ENCODE peak calls at places on chromosomes 5 and 9, in six cellular contexts. C is vagina, Y is GM12865, M is lung, J is IMR-90, Q is GM06990. X is an unnamed sample.

GRCh38 chr9:137452761-137453642 is 6.1 kb downstream of the NSMF start:
- DNase-seq in C (no peak), Y (no peak), M (no peak), J (no peak), Q (peak), X (no peak)

GRCh38 chr5:1937590-1937989 is 54.9 kb upstream of the IRX4 start:
- DNase-seq in C (no peak), Y (no peak), M (no peak), J (no peak), Q (no peak), X (no peak)

GRCh38 chr9:93595461-93595860 is 19.1 kb downstream of the PHF2 start:
- DNase-seq in C (peak), Y (no peak), M (no peak), J (no peak), Q (no peak), X (no peak)

GRCh38 chr5:1294839-1295649 is at the start of gene TERT:
- DNase-seq in C (no peak), Y (no peak), M (no peak), J (no peak), Q (peak), X (no peak)

GRCh38 chr9:101674165-101674564 is 64.3 kb downstream of the GRIN3A start:
- DNase-seq in C (no peak), Y (no peak), M (no peak), J (no peak), Q (no peak), X (no peak)

GRCh38 chr9:117427357-117427913 is 12.6 kb upstream of the ASTN2 start:
- DNase-seq in C (no peak), Y (no peak), M (no peak), J (no peak), Q (no peak), X (no peak)

GRCh38 chr5:53927668-53928247 is 367.3 kb downstream of the NDUFS4 start:
- DNase-seq in C (no peak), Y (no peak), M (no peak), J (no peak), Q (no peak), X (no peak)

GRCh38 chr9:77177143-77177893 is at the start of gene VPS13A:
- DNase-seq in C (no peak), Y (peak), M (peak), J (peak), Q (peak), X (peak)

GRCh38 chr5:133697536-133698258 is 85.4 kb upstream of the FSTL4 start:
- DNase-seq in C (peak), Y (peak), M (no peak), J (no peak), Q (no peak), X (no peak)

GRCh38 chr9:21516796-21517195 is 34.7 kb upstream of the IFNE start:
- DNase-seq in C (no peak), Y (no peak), M (no peak), J (peak), Q (no peak), X (no peak)

GRCh38 chr5:168710706-168711105 is 131.5 kb upstream of the PANK3 start:
- DNase-seq in C (no peak), Y (no peak), M (no peak), J (no peak), Q (no peak), X (no peak)

GRCh38 chr5:26193626-26194025 is 844.8 kb downstream of the CDH9 start:
- DNase-seq in C (no peak), Y (no peak), M (no peak), J (no peak), Q (no peak), X (no peak)

GRCh38 chr5:42989198-42989597 is 50.9 kb downstream of the ANXA2R start:
- DNase-seq in C (no peak), Y (no peak), M (no peak), J (no peak), Q (no peak), X (no peak)
- H3K4me3 ChIP-seq in C (no peak), Y (no peak), M (no peak), J (no peak), Q (no peak), X (peak)

DNA sequence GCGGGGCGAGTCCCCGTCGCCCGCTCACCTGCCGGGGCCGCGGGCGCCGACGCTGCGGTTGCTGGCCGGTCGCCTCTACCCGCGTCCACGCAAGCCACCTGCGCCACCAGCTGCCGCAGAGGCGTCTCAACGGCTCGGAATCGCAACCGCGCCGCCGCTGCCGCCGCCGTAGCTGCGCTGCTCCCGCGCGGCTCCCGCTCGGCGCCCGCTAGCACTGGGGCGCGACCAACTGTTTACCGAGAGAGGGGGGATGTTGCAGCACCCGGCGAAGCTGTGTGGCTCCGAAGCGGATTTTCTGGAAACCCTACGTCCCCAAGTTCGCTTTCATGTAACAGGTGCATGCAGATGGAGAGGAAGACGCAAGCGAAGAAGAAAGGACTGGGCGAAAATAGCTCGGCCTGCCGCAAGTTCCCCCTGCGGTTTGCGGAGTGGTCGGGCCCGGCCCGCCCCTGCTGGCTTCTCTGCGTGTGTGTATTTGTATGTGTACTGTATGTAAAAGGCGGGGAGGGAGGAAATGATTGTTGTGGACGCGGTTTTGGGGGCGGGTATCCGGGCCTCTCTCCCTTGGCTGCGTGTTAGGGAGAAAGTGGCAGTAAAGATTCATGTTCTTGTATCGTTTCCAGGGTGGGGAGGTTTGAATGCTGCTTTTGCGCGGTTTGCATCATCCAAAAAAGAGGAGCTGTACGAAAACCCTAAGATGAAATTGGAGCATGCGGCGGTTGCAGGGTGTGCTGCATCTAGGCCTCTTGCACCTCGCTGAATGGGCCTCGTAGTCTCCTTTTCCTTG is at the start of gene PSIP1:
- DNase-seq in C (no peak), Y (peak), M (peak), J (peak), Q (peak), X (peak)
- TF ChIP-seq CTCF in C (peak), Y (no peak), M (no peak), J (no peak), Q (no peak), X (no peak)

GRCh38 chr9:123036886-123037540 is 3.5 kb downstream of the GPR21 start:
- DNase-seq in C (no peak), Y (no peak), M (no peak), J (peak), Q (no peak), X (no peak)
- H3K4me3 ChIP-seq in C (no peak), Y (no peak), M (no peak), J (no peak), Q (no peak), X (no peak)

GRCh38 chr9:84670106-84670800 is 724 bp downstream of the NTRK2 start:
- DNase-seq in C (no peak), Y (no peak), M (no peak), J (no peak), Q (peak), X (no peak)

GRCh38 chr9:84669293-84670105 is at the start of gene NTRK2:
- DNase-seq in C (no peak), Y (peak), M (no peak), J (peak), Q (peak), X (peak)

GRCh38 chr9:84668204-84669007 is 1.1 kb upstream of the NTRK2 start:
- DNase-seq in C (no peak), Y (peak), M (peak), J (peak), Q (peak), X (peak)

GRCh38 chr9:84669008-84669292 is 579 bp upstream of the NTRK2 start:
- DNase-seq in C (no peak), Y (no peak), M (no peak), J (no peak), Q (no peak), X (peak)

GRCh38 chr9:84667571-84668203 is 1.8 kb upstream of the NTRK2 start:
- DNase-seq in C (no peak), Y (peak), M (no peak), J (peak), Q (peak), X (peak)
- TF ChIP-seq CTCF in C (peak), Y (peak), M (no peak), J (peak), Q (peak), X (peak)

DNA sequence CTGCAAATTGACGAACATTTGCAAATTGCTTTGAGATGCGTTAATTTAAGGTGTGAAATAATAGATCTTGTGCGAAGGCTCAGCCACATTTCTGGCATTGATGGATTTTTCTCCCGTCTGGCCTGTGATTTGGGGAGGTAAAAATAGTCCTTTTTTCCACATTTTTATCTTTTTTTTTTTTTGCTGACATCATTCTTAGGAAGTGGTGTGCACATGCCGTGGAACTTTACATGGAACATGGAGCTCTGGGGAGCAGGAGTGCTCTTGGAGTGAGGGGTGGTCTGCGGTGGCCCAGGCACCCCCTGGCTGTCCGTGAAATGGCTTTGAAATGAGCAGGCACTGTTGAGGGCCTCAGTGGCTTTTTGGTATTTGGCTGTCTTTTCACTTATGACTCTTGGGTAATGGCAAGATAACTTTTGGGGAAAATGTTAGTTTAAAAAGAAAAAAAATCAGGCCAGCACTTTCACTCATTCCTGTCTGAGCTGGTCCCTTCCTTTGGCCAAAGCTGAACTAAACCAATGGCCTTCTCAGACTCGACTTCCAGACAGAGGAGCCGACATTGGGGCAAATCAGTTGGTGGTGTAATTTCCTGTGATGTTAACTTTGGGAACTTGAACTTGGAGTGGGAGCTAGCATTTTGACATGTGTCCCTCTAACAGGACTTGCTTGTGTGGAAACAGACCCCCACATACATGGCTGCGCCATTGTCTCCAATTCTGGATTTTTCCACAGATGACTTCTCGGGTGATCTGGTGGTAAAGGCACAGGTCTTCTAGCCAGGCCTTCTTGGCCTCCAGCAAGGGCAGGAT is 4.2 kb downstream of the NEK6 start:
- DNase-seq in C (no peak), Y (no peak), M (no peak), J (no peak), Q (no peak), X (no peak)
- H3K4me3 ChIP-seq in C (peak), Y (peak), M (no peak), J (peak), Q (peak), X (peak)